ENCODE peak calls at places on chromosomes 13 and 19, in six cellular contexts. Z is mucosa of descending colon, N is heart right ventricle, P is AG04450, H is fibroblast of mammary gland, T is AG10803. R is an unnamed sample.

GRCh38 chr13:80141114-80141849 is 199.6 kb downstream of the SPRY2 start:
- DNase-seq in Z (no peak), N (peak), P (peak), H (peak), T (peak), R (peak)

GRCh38 chr19:6825076-6825774 is 52.7 kb downstream of the VAV1 start:
- DNase-seq in Z (no peak), N (no peak), P (no peak), H (no peak), T (no peak), R (no peak)

GRCh38 chr13:40102854-40103253 is 447.4 kb downstream of the COG6 start:
- DNase-seq in Z (peak), N (no peak), P (peak), H (peak), T (peak), R (peak)

GRCh38 chr13:79724348-79725103 is 243.6 kb downstream of the NDFIP2 start:
- DNase-seq in Z (no peak), N (no peak), P (no peak), H (no peak), T (no peak), R (no peak)

GRCh38 chr19:49847731-49848696 is 2.9 kb upstream of the PTOV1 start:
- DNase-seq in Z (no peak), N (no peak), P (peak), H (peak), T (peak), R (peak)

GRCh38 chr19:55467236-55468053 is 2.9 kb upstream of the C19orf85 start:
- DNase-seq in Z (peak), N (peak), P (no peak), H (peak), T (peak), R (peak)

GRCh38 chr13:39245688-39246087 is 207.4 kb downstream of the NHLRC3 start:
- DNase-seq in Z (no peak), N (no peak), P (no peak), H (no peak), T (no peak), R (no peak)

GRCh38 chr19:46466536-46467199 is 4.7 kb downstream of the PNMA8A start:
- DNase-seq in Z (no peak), N (peak), P (peak), H (peak), T (peak), R (peak)

GRCh38 chr19:6580313-6580712 is 10.6 kb downstream of the CD70 start:
- DNase-seq in Z (no peak), N (no peak), P (no peak), H (peak), T (peak), R (no peak)

GRCh38 chr13:75637101-75637774 is 1.1 kb downstream of the LMO7 start:
- DNase-seq in Z (no peak), N (no peak), P (no peak), H (peak), T (no peak), R (peak)

GRCh38 chr19:55958356-55958755 is 10.7 kb downstream of the NLRP8 start:
- DNase-seq in Z (no peak), N (no peak), P (no peak), H (no peak), T (no peak), R (no peak)

GRCh38 chr13:32135655-32136054 is 104.1 kb downstream of the FRY start:
- DNase-seq in Z (no peak), N (no peak), P (peak), H (peak), T (peak), R (no peak)

GRCh38 chr13:32136716-32137115 is 105.1 kb downstream of the FRY start:
- DNase-seq in Z (no peak), N (no peak), P (no peak), H (no peak), T (no peak), R (no peak)

GRCh38 chr13:32134241-32134801 is 102.7 kb downstream of the FRY start:
- DNase-seq in Z (no peak), N (no peak), P (no peak), H (peak), T (no peak), R (no peak)

GRCh38 chr13:32134991-32135390 is 103.4 kb downstream of the FRY start:
- DNase-seq in Z (no peak), N (no peak), P (no peak), H (no peak), T (peak), R (peak)

DNA sequence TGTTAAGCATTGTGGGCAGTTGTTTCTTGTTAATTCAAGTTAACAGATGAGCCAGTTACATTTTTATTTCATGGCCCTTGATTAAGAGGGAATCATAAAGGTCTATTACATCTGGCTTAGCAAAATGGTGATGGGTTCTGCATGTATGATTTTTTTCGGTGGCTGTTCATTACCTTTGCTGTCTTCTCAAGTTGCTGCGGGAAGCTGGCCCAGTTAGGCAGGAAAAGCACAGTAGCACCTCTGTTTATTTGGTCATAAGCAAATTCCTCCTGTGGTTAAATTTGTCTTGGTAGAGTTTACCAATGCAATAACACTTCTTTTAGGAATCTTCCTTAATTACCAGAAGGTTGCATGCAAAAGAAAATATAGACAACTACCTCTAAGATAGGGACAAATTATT is 104.5 kb downstream of the FRY start:
- DNase-seq in Z (no peak), N (no peak), P (no peak), H (no peak), T (no peak), R (no peak)
- H3K4me3 ChIP-seq in Z (no peak), N (no peak), P (no peak), H (no peak), T (no peak), R (no peak)

GRCh38 chr19:16088351-16088984 is 12.2 kb downstream of the TPM4 start:
- DNase-seq in Z (no peak), N (no peak), P (no peak), H (no peak), T (no peak), R (no peak)
- TF ChIP-seq CTCF in Z (no peak), N (no peak), P (peak), H (peak), T (peak), R (peak)

GRCh38 chr19:38251564-38252051 is 4.6 kb downstream of the PPP1R14A start:
- DNase-seq in Z (no peak), N (peak), P (no peak), H (no peak), T (peak), R (no peak)
- H3K4me3 ChIP-seq in Z (no peak), N (peak), P (no peak), H (no peak), T (no peak), R (no peak)

DNA sequence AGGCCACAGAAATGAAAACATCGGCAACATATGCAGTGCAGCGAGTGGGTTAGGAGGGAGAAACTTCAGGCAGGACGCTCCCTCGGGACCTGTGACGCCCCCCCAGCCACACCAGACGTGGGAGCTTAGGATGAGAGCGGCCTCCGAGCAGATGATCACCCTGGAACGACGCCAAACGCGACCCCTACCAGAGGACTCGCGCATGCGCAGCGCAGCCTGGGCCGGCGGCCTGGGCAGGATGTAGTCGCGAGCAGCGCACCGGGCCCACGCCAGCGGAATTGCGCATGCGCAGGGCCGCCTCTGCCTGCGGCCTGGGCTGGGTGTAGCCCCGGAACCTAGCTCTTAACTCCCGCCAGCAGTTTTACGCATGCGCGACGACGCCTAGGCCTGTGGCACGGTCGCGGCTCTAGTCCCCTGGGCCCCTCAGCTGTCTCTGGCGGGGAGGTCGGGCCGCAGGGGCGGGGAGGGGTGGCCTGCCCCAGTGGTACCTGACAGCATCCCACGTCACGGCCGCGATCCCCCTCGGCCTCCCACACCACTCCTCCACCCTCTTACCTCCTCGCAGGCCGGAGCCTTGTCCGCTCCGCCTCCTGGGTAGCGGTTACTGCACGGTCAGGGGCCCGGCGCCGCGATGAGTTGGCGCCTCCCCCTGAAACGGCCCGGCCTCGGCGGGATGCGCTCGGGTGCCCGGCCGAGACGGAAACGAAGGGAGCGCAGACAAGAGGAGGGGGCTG is at the start of gene RCBTB2:
- DNase-seq in Z (peak), N (peak), P (peak), H (peak), T (peak), R (peak)
- TF ChIP-seq CTCF in Z (no peak), N (no peak), P (no peak), H (no peak), T (no peak), R (no peak)

GRCh38 chr13:99258210-99258860 is at the start of gene GPR18:
- DNase-seq in Z (no peak), N (no peak), P (no peak), H (no peak), T (no peak), R (no peak)
- H3K4me3 ChIP-seq in Z (no peak), N (no peak), P (no peak), H (no peak), T (no peak), R (no peak)

GRCh38 chr19:41811036-41811435 is 14.6 kb downstream of the CEACAM3 start:
- DNase-seq in Z (peak), N (no peak), P (no peak), H (no peak), T (no peak), R (no peak)

GRCh38 chr19:41813911-41814310 is 17.5 kb downstream of the CEACAM3 start:
- DNase-seq in Z (no peak), N (no peak), P (no peak), H (no peak), T (no peak), R (no peak)

GRCh38 chr19:41811981-41812380 is 15.6 kb downstream of the CEACAM3 start:
- DNase-seq in Z (no peak), N (no peak), P (no peak), H (no peak), T (no peak), R (no peak)

GRCh38 chr19:41816761-41817160 is 20.4 kb downstream of the CEACAM3 start:
- DNase-seq in Z (no peak), N (no peak), P (no peak), H (no peak), T (no peak), R (no peak)

GRCh38 chr19:41815301-41815700 is 18.9 kb downstream of the CEACAM3 start:
- DNase-seq in Z (no peak), N (no peak), P (no peak), H (no peak), T (no peak), R (no peak)
- TF ChIP-seq CTCF in Z (no peak), N (no peak), P (no peak), H (no peak), T (no peak), R (no peak)

DNA sequence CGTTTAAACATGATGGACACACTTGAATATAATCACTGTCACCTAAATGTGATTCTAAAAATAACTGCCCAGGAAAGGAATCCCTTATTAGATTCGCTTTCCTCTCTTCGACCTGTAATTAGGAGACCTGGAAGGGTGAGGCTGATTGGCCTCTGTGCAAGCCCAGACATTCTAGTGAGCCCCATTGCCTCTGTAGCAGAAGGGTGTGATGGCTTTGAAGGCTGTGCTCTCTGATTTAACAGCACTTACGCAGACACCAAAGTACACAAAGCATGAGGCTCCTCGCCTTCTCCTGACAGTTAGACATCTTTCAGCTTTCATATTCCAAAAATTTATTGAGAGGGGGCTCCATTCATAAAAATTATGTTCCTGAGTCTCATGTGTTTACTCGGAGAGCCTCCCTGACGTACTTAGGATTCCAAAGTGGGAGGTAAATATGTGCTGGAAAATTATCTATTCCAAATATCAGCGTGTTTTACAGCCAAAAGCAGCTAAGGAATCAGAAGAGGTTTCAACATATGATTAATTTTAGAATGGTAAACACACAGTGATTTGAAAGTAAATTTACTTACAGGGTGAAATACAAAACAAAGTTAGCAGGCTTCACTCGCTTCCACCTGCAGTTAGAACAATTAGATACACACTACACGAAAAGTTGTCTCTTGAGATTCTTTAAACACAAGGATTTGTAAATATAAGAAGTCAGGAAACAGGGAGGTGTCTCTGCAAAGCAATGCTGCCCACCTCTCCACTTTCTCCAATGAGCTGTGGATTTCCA is 314.0 kb upstream of the NBEA start:
- DNase-seq in Z (no peak), N (no peak), P (no peak), H (no peak), T (no peak), R (peak)
- H3K4me3 ChIP-seq in Z (no peak), N (no peak), P (no peak), H (no peak), T (no peak), R (no peak)

GRCh38 chr13:45705145-45705695 is 3.1 kb downstream of the CBY2 start:
- DNase-seq in Z (no peak), N (no peak), P (no peak), H (no peak), T (no peak), R (no peak)

GRCh38 chr13:45704211-45704739 is 2.2 kb downstream of the CBY2 start:
- DNase-seq in Z (no peak), N (no peak), P (no peak), H (no peak), T (no peak), R (no peak)

GRCh38 chr13:45702869-45703391 is 810 bp downstream of the CBY2 start:
- DNase-seq in Z (no peak), N (no peak), P (no peak), H (no peak), T (no peak), R (no peak)

GRCh38 chr13:45702088-45702487 is at the start of gene CBY2:
- DNase-seq in Z (no peak), N (no peak), P (no peak), H (no peak), T (no peak), R (no peak)

GRCh38 chr13:45700971-45701900 is 884 bp upstream of the CBY2 start:
- DNase-seq in Z (no peak), N (no peak), P (no peak), H (no peak), T (no peak), R (no peak)
- TF ChIP-seq CTCF in Z (no peak), N (no peak), P (no peak), H (no peak), T (no peak), R (no peak)

R was measured in fibroblast of villous mesenchyme.